ENCODE peak calls at places on chromosomes 5 and 9, in nine cellular contexts. R is AG04450; I is psoas muscle; S is tibial nerve; P is brain microvascular endothelial cell; D is cardiac muscle cell; A is IMR-90; T is WTC11; V is CD8-positive, alpha-beta T cell. K is an unnamed sample.

GRCh38 chr5:148826082-148826971 is at the start of gene ADRB2:
- DNase-seq in P (peak; percentile 81), R (peak; percentile 79), I (peak; percentile 97), S (peak; percentile 85), V (peak; percentile 85), T (peak; percentile 93), D (peak; percentile 80), A (peak; percentile 91), K (peak; percentile 93)

GRCh38 chr5:33441241-33441844 is 578 bp downstream of the TARS1 start:
- DNase-seq in A (peak; percentile 73), D (peak; percentile 86), I (no peak), P (peak; percentile 76), T (no peak), V (no peak), S (peak; percentile 21), R (no peak), K (no peak)

GRCh38 chr9:35933525-35934067 is 24.3 kb downstream of the SPAAR start:
- DNase-seq in R (no peak), S (no peak), V (no peak), T (no peak), I (no peak), D (no peak), P (no peak), A (no peak), K (no peak)

GRCh38 chr5:38467353-38468040 is 88.9 kb downstream of the LIFR start:
- DNase-seq in P (no peak), A (peak; percentile 56), S (no peak), V (no peak), T (no peak), R (no peak), D (peak; percentile 90), I (peak; percentile 77), K (peak; percentile 91)

GRCh38 chr5:129460121-129460950 is at the start of gene ADAMTS19:
- DNase-seq in I (no peak), V (no peak), R (no peak), P (peak; percentile 40), S (no peak), T (peak; percentile 61), D (peak; percentile 67), A (peak; percentile 21), K (no peak)

GRCh38 chr9:20640331-20641187 is 18.3 kb upstream of the MLLT3 start:
- DNase-seq in V (peak; percentile 82), I (peak; percentile 56), R (no peak), A (peak; percentile 25), D (peak; percentile 39), T (no peak), P (peak; percentile 13), S (peak; percentile 24), K (no peak)

GRCh38 chr9:136245194-136246150 is at the start of gene QSOX2:
- DNase-seq in S (peak; percentile 81), V (peak; percentile 82), D (peak; percentile 86), A (peak; percentile 76), I (peak; percentile 92), P (peak; percentile 57), T (peak; percentile 75), R (peak; percentile 24), K (peak; percentile 95)

GRCh38 chr9:127714916-127715442 is 484 bp downstream of the PTRH1 start:
- DNase-seq in V (no peak), A (no peak), R (no peak), P (no peak), T (no peak), S (no peak), D (no peak), I (peak; percentile 71), K (no peak)

GRCh38 chr5:5652181-5652580 is 229.7 kb downstream of the ICE1 start:
- DNase-seq in R (no peak), V (no peak), I (no peak), A (no peak), T (no peak), D (no peak), S (no peak), P (no peak), K (no peak)

GRCh38 chr5:5650949-5651348 is 228.5 kb downstream of the ICE1 start:
- DNase-seq in T (no peak), V (no peak), I (no peak), S (no peak), D (no peak), P (no peak), A (no peak), R (no peak), K (no peak)

GRCh38 chr5:5650242-5650641 is 227.8 kb downstream of the ICE1 start:
- DNase-seq in I (no peak), P (no peak), T (no peak), A (no peak), R (no peak), S (no peak), D (peak; percentile 51), V (no peak), K (no peak)

GRCh38 chr5:5648694-5649093 is 226.2 kb downstream of the ICE1 start:
- DNase-seq in V (no peak), S (no peak), I (no peak), A (no peak), P (no peak), D (no peak), T (no peak), R (no peak), K (no peak)

GRCh38 chr5:5649641-5650040 is 227.2 kb downstream of the ICE1 start:
- DNase-seq in D (peak; percentile 18), I (no peak), R (no peak), P (no peak), T (no peak), V (no peak), S (no peak), A (no peak), K (no peak)
- TF ChIP-seq CTCF in D (no peak), I (no peak), R (no peak), P (no peak), T (no peak), V (no peak), S (no peak), A (no peak), K (no peak)

GRCh38 chr5:177024559-177024958 is 2.1 kb downstream of the ZNF346 start:
- DNase-seq in P (no peak), V (no peak), A (no peak), S (no peak), I (no peak), R (no peak), T (no peak), D (no peak), K (no peak)

GRCh38 chr5:177020033-177020432 is 2.5 kb upstream of the ZNF346 start:
- DNase-seq in D (no peak), P (no peak), R (no peak), I (no peak), V (no peak), S (no peak), T (no peak), A (no peak), K (no peak)

GRCh38 chr5:177023247-177023703 is 779 bp downstream of the ZNF346 start:
- DNase-seq in S (no peak), A (peak; percentile 16), P (no peak), V (peak; percentile 18), D (peak; percentile 14), I (no peak), R (no peak), T (no peak), K (no peak)

GRCh38 chr5:177025139-177025538 is 2.6 kb downstream of the ZNF346 start:
- DNase-seq in S (no peak), D (peak; percentile 67), T (no peak), R (no peak), P (no peak), I (no peak), V (no peak), A (no peak), K (no peak)

DNA sequence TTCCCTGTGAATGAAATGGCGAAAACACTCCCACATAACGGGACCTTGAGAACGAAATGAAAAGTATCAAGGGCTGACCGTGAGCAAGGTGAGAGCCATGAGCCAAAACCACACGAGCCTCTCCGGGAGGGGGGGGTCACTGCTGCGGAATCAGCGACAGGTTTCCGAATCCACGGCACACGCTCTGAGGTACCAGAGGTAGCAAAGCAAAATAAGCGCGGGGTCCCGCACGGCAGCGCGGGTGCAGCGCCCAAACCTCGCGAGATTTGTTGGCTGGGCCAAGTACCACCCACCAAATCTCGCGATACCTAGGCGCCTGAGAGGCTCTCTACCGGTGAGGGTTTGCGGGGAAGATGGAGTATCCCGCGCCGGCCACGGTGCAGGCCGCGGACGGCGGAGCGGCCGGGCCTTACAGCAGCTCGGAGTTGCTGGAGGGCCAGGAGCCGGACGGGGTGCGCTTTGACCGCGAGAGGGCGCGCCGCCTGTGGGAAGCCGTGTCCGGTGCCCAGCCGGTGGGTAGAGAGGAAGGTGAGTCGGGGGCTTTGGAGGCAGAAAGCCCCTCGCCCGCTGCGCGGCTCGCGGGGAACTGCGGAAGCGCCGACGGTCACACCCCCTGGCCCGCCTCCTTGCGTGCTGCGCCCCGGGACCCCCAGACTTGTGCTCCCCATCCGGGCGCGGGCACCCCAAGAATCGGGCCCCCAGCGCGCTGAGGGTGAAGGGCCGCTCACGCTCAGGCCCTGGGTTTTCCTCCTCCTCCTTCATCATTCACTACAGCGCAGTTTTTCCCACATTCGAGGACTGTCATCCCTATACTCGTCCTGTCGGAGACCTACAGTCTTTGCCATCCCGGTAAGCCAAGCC is at the start of gene ZNF346:
- DNase-seq in I (peak; percentile 95), D (peak; percentile 94), S (peak; percentile 90), A (peak; percentile 92), V (peak; percentile 94), R (peak; percentile 86), P (peak; percentile 85), T (peak; percentile 91), K (peak; percentile 97)
- TF ChIP-seq CTCF in I (peak; percentile 59), D (peak; percentile 46), S (peak; percentile 77), A (peak; percentile 38), V (no peak), R (peak; percentile 47), P (peak; percentile 49), T (peak; percentile 38), K (peak; percentile 67)

GRCh38 chr9:38368731-38369130 is 23.8 kb upstream of the ALDH1B1 start:
- DNase-seq in A (no peak), R (no peak), D (no peak), S (no peak), V (no peak), I (no peak), P (no peak), T (no peak), K (no peak)

GRCh38 chr9:38372685-38373619 is 19.6 kb upstream of the ALDH1B1 start:
- DNase-seq in R (no peak), P (no peak), D (no peak), V (no peak), I (no peak), S (no peak), T (no peak), A (no peak), K (no peak)

GRCh38 chr9:38373679-38374078 is 18.8 kb upstream of the ALDH1B1 start:
- DNase-seq in V (no peak), D (no peak), R (no peak), P (no peak), I (no peak), S (no peak), T (no peak), A (no peak), K (no peak)

GRCh38 chr9:38370231-38370630 is 22.3 kb upstream of the ALDH1B1 start:
- DNase-seq in T (no peak), I (no peak), R (no peak), D (no peak), P (no peak), S (no peak), A (no peak), V (no peak), K (no peak)

GRCh38 chr9:38371495-38371894 is 21.0 kb upstream of the ALDH1B1 start:
- DNase-seq in P (no peak), R (no peak), T (no peak), V (no peak), D (peak; percentile 20), A (peak; percentile 27), I (no peak), S (no peak), K (no peak)
- TF ChIP-seq CTCF in P (peak; percentile 21), R (peak; percentile 44), T (no peak), V (no peak), D (no peak), A (peak; percentile 29), I (peak; percentile 47), S (no peak), K (no peak)

GRCh38 chr5:6634327-6634713 is 1.1 kb downstream of the SRD5A1 start:
- DNase-seq in T (no peak), A (no peak), S (no peak), I (no peak), R (no peak), V (no peak), D (no peak), P (no peak), K (no peak)

GRCh38 chr5:6631441-6631840 is 1.4 kb downstream of the NSUN2 start:
- DNase-seq in S (no peak), V (no peak), T (no peak), P (no peak), A (no peak), I (no peak), R (no peak), D (peak; percentile 44), K (no peak)

GRCh38 chr5:6632931-6633468 is at the start of the genes NSUN2 and SRD5A1:
- DNase-seq in T (peak; percentile 84), I (peak; percentile 95), A (peak; percentile 89), D (peak; percentile 95), P (peak; percentile 77), S (peak; percentile 77), R (peak; percentile 76), V (peak; percentile 89), K (peak; percentile 97)

GRCh38 chr5:6633469-6634326 is 458 bp downstream of the SRD5A1 start:
- DNase-seq in I (no peak), T (peak; percentile 52), A (peak; percentile 22), R (no peak), P (peak; percentile 6), V (no peak), D (peak; percentile 16), S (no peak), K (peak; percentile 88)

DNA sequence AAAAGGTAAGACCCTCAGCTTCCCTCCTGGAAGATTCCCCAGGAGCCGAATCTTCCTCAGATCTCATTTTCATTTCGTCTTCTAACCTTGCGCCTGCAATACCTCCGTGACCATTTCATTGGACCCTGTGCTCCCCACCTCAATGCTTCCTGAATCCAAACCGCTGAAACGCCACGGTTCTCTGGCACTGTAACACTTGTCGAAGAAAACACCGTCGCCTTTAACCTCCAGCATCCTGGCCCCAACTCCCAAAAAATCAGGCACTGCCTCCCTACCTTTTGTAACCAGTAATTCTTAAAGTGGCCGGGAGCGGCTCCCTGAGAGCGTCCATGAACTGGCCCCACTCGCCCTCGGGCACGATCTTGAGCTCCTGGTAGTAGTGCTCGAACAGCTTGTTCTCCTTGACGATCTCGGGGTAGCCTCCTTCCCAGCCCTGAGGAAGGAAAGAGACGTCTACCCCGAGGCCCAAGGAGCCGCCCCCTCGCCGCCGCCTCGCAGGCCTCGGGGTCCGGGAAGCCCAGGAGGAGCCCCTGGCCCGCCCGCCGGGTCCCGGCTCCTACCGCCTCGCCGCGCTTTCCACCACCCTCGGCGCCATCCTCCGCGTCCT is 417 bp downstream of the NSUN2 start:
- DNase-seq in D (peak; percentile 36), S (no peak), I (no peak), R (no peak), A (no peak), V (peak; percentile 23), P (peak; percentile 22), T (no peak), K (no peak)
- TF ChIP-seq CTCF in D (no peak), S (no peak), I (no peak), R (peak; percentile 16), A (peak; percentile 16), V (no peak), P (peak; percentile 37), T (no peak), K (peak; percentile 20)

K was measured in osteocyte.